ENCODE peak calls at places on chromosome 11, in five cellular contexts. One of them, this sample, is unnamed.

GRCh38 chr11:66178871-66179270 is 89.6 kb upstream of the RAB1B start:
- DNase-seq in HT-29: no peak
- DNase-seq in neural progenitor cell: no peak
- DNase-seq in stomach: no peak
- DNase-seq in AML-193: no peak
- DNase-seq in this sample: no peak

GRCh38 chr11:14414470-14415461 is 55.8 kb upstream of the RRAS2 start:
- DNase-seq in HT-29: no peak
- DNase-seq in neural progenitor cell: no peak
- DNase-seq in stomach: no peak
- DNase-seq in AML-193: no peak
- DNase-seq in this sample: no peak

GRCh38 chr11:49505231-49505630 is 296.8 kb upstream of the FOLH1 start:
- DNase-seq in HT-29: no peak
- DNase-seq in neural progenitor cell: peak
- DNase-seq in stomach: no peak
- DNase-seq in AML-193: no peak
- DNase-seq in this sample: no peak

GRCh38 chr11:6387811-6388599 is 2.3 kb upstream of the SMPD1 start:
- DNase-seq in HT-29: no peak
- DNase-seq in neural progenitor cell: no peak
- DNase-seq in stomach: no peak
- DNase-seq in AML-193: no peak
- DNase-seq in this sample: no peak

GRCh38 chr11:117618956-117619355 is 178.1 kb downstream of the DSCAML1 start:
- DNase-seq in HT-29: peak
- DNase-seq in neural progenitor cell: peak
- DNase-seq in stomach: no peak
- DNase-seq in AML-193: no peak
- DNase-seq in this sample: no peak

GRCh38 chr11:73286240-73286810 is 14.2 kb downstream of the P2RY6 start:
- DNase-seq in HT-29: no peak
- DNase-seq in neural progenitor cell: no peak
- DNase-seq in stomach: no peak
- DNase-seq in AML-193: no peak
- DNase-seq in this sample: no peak

GRCh38 chr11:12625438-12626071 is 48.7 kb upstream of the TEAD1 start:
- DNase-seq in HT-29: no peak
- DNase-seq in neural progenitor cell: no peak
- DNase-seq in stomach: no peak
- DNase-seq in AML-193: no peak
- DNase-seq in this sample: no peak

GRCh38 chr11:82174610-82175009 is 559.1 kb downstream of the FAM181B start:
- DNase-seq in HT-29: peak
- DNase-seq in neural progenitor cell: peak
- DNase-seq in stomach: no peak
- DNase-seq in AML-193: no peak
- DNase-seq in this sample: no peak

GRCh38 chr11:2094354-2095197 is 44.6 kb downstream of the IGF2 start:
- DNase-seq in HT-29: no peak
- DNase-seq in neural progenitor cell: no peak
- DNase-seq in stomach: no peak
- DNase-seq in AML-193: no peak
- DNase-seq in this sample: no peak

GRCh38 chr11:1659478-1659877 is 29.9 kb downstream of the KRTAP5-5 start:
- DNase-seq in HT-29: no peak
- DNase-seq in neural progenitor cell: no peak
- DNase-seq in stomach: no peak
- DNase-seq in AML-193: no peak
- DNase-seq in this sample: no peak

GRCh38 chr11:75966546-75967287 is 151.7 kb downstream of the UVRAG start:
- DNase-seq in HT-29: no peak
- DNase-seq in neural progenitor cell: no peak
- DNase-seq in stomach: no peak
- DNase-seq in AML-193: peak
- DNase-seq in this sample: peak

GRCh38 chr11:16790484-16791240 is 52.2 kb downstream of the C11orf58 start:
- DNase-seq in HT-29: no peak
- DNase-seq in neural progenitor cell: no peak
- DNase-seq in stomach: no peak
- DNase-seq in AML-193: peak
- DNase-seq in this sample: no peak

GRCh38 chr11:128503231-128503991 is 83.9 kb downstream of the ETS1 start:
- DNase-seq in HT-29: no peak
- DNase-seq in neural progenitor cell: no peak
- DNase-seq in stomach: no peak
- DNase-seq in AML-193: no peak
- DNase-seq in this sample: no peak

GRCh38 chr11:103806130-103806900 is 230.1 kb upstream of the DDI1 start:
- DNase-seq in HT-29: peak
- DNase-seq in neural progenitor cell: no peak
- DNase-seq in stomach: no peak
- DNase-seq in AML-193: no peak
- DNase-seq in this sample: no peak

GRCh38 chr11:67354314-67355022 is 1.1 kb upstream of the POLD4 start:
- DNase-seq in HT-29: peak
- DNase-seq in neural progenitor cell: peak
- DNase-seq in stomach: peak
- DNase-seq in AML-193: no peak
- DNase-seq in this sample: no peak

GRCh38 chr11:64900263-64900678 is 16.7 kb downstream of the ATG2A start:
- DNase-seq in HT-29: peak
- DNase-seq in neural progenitor cell: no peak
- DNase-seq in stomach: no peak
- DNase-seq in AML-193: no peak
- DNase-seq in this sample: no peak

GRCh38 chr11:118200901-118201680 is 23.7 kb downstream of the JAML start:
- DNase-seq in HT-29: no peak
- DNase-seq in neural progenitor cell: no peak
- DNase-seq in stomach: no peak
- DNase-seq in AML-193: no peak
- DNase-seq in this sample: no peak

GRCh38 chr11:69442012-69442806 is 39.3 kb upstream of the LINC01488 start:
- DNase-seq in HT-29: no peak
- DNase-seq in neural progenitor cell: no peak
- DNase-seq in stomach: no peak
- DNase-seq in AML-193: no peak
- DNase-seq in this sample: no peak

GRCh38 chr11:128018692-128019091 is 568.7 kb downstream of the ETS1 start:
- DNase-seq in HT-29: no peak
- DNase-seq in neural progenitor cell: no peak
- DNase-seq in stomach: no peak
- DNase-seq in AML-193: no peak
- DNase-seq in this sample: no peak

GRCh38 chr11:14179126-14179820 is 179.7 kb downstream of the RRAS2 start:
- DNase-seq in HT-29: no peak
- DNase-seq in neural progenitor cell: no peak
- DNase-seq in stomach: no peak
- DNase-seq in AML-193: no peak
- DNase-seq in this sample: no peak

GRCh38 chr11:128506384-128506783 is 81.0 kb downstream of the ETS1 start:
- DNase-seq in HT-29: no peak
- DNase-seq in neural progenitor cell: no peak
- DNase-seq in stomach: no peak
- DNase-seq in AML-193: no peak
- DNase-seq in this sample: no peak

GRCh38 chr11:18265949-18266348 is at the start of gene SAA1:
- DNase-seq in HT-29: no peak
- DNase-seq in neural progenitor cell: no peak
- DNase-seq in stomach: no peak
- DNase-seq in AML-193: no peak
- DNase-seq in this sample: no peak

GRCh38 chr11:33802414-33802950 is 28.2 kb upstream of the FBXO3 start:
- DNase-seq in HT-29: peak
- DNase-seq in neural progenitor cell: peak
- DNase-seq in stomach: peak
- DNase-seq in AML-193: no peak
- DNase-seq in this sample: no peak

GRCh38 chr11:132716037-132716436 is 816.3 kb downstream of the OPCML start:
- DNase-seq in HT-29: no peak
- DNase-seq in neural progenitor cell: no peak
- DNase-seq in stomach: no peak
- DNase-seq in AML-193: no peak
- DNase-seq in this sample: no peak

GRCh38 chr11:34278708-34279297 is 79.0 kb downstream of the ABTB2 start:
- DNase-seq in HT-29: no peak
- DNase-seq in neural progenitor cell: no peak
- DNase-seq in stomach: no peak
- DNase-seq in AML-193: no peak
- DNase-seq in this sample: no peak

GRCh38 chr11:129853508-129854228 is 38.0 kb downstream of the TMEM45B start:
- DNase-seq in HT-29: peak
- DNase-seq in neural progenitor cell: no peak
- DNase-seq in stomach: peak
- DNase-seq in AML-193: no peak
- DNase-seq in this sample: peak

GRCh38 chr11:61980783-61981541 is 13.5 kb upstream of the FTH1 start:
- DNase-seq in HT-29: no peak
- DNase-seq in neural progenitor cell: no peak
- DNase-seq in stomach: no peak
- DNase-seq in AML-193: no peak
- DNase-seq in this sample: no peak

GRCh38 chr11:86421976-86422770 is 47.5 kb downstream of the CCDC81 start:
- DNase-seq in HT-29: no peak
- DNase-seq in neural progenitor cell: no peak
- DNase-seq in stomach: no peak
- DNase-seq in AML-193: no peak
- DNase-seq in this sample: no peak

GRCh38 chr11:71210861-71211260 is 41.5 kb downstream of the SHANK2 start:
- DNase-seq in HT-29: no peak
- DNase-seq in neural progenitor cell: no peak
- DNase-seq in stomach: no peak
- DNase-seq in AML-193: no peak
- DNase-seq in this sample: no peak

GRCh38 chr11:73344191-73344607 is 32.0 kb upstream of the RELT start:
- DNase-seq in HT-29: no peak
- DNase-seq in neural progenitor cell: no peak
- DNase-seq in stomach: no peak
- DNase-seq in AML-193: no peak
- DNase-seq in this sample: no peak

GRCh38 chr11:64638017-64638664 is 47.1 kb downstream of the SLC22A12 start:
- DNase-seq in HT-29: no peak
- DNase-seq in neural progenitor cell: peak
- DNase-seq in stomach: no peak
- DNase-seq in AML-193: no peak
- DNase-seq in this sample: no peak

GRCh38 chr11:94958118-94958517 is 15.2 kb downstream of the CWC15 start:
- DNase-seq in HT-29: no peak
- DNase-seq in neural progenitor cell: no peak
- DNase-seq in stomach: no peak
- DNase-seq in AML-193: no peak
- DNase-seq in this sample: no peak

GRCh38 chr11:67731583-67731982 is 57.2 kb upstream of the ALDH3B2 start:
- DNase-seq in HT-29: no peak
- DNase-seq in neural progenitor cell: no peak
- DNase-seq in stomach: no peak
- DNase-seq in AML-193: no peak
- DNase-seq in this sample: no peak

GRCh38 chr11:502288-503178 is 4.5 kb downstream of the RNH1 start:
- DNase-seq in HT-29: peak
- DNase-seq in neural progenitor cell: no peak
- DNase-seq in stomach: no peak
- DNase-seq in AML-193: no peak
- DNase-seq in this sample: no peak

This sample was measured in GF-D8.